ENCODE peak calls at places on chromosomes 3 and 15, in five cellular contexts. J is endothelial cell of umbilical vein, Y is iPS DF 6.9, H is cardiac muscle cell, Q is body of pancreas. A is an unnamed sample. For H3K4me1 and H3K36me3, the result is how much of the 10 kb centered on the place peaks cover.

GRCh38 chr15:95162069-95162468 is 930.7 kb downstream of the MCTP2 start:
- DNase-seq in Q (no peak), H (peak), Y (no peak), J (no peak), A (no peak)

GRCh38 chr3:194280777-194281176 is 70.4 kb downstream of the CPN2 start:
- DNase-seq in H (no peak), Q (no peak), J (no peak), Y (no peak), A (no peak)

GRCh38 chr15:82999426-82999825 is 12.0 kb downstream of the C15orf40 start:
- DNase-seq in Q (no peak), H (no peak), J (no peak), Y (no peak), A (no peak)

GRCh38 chr3:119304201-119304713 is 10.1 kb downstream of the ARHGAP31 start:
- DNase-seq in H (peak), J (no peak), Q (no peak), Y (no peak), A (no peak)

GRCh38 chr3:115848641-115849040 is 225.3 kb downstream of the GAP43 start:
- DNase-seq in J (no peak), Y (no peak), H (no peak), Q (peak), A (no peak)

GRCh38 chr3:33132019-33132360 is 18.2 kb downstream of the CRTAP start:
- DNase-seq in Y (no peak), H (no peak), J (no peak), Q (no peak), A (no peak)

GRCh38 chr3:180401226-180401625 is 200.7 kb upstream of the TTC14 start:
- DNase-seq in Y (no peak), Q (no peak), H (no peak), J (no peak), A (no peak)

GRCh38 chr15:96356494-96357455 is 26.3 kb downstream of the NR2F2 start:
- DNase-seq in Y (no peak), J (peak), H (peak), Q (peak), A (peak)

GRCh38 chr3:189500798-189501495 is 130.2 kb upstream of the TP63 start:
- DNase-seq in J (no peak), Q (no peak), H (no peak), Y (no peak), A (no peak)

GRCh38 chr15:71679223-71680078 is 130.9 kb upstream of the NR2E3 start:
- DNase-seq in J (peak), H (peak), Y (no peak), Q (no peak), A (peak)

GRCh38 chr3:138752886-138753285 is 81.8 kb downstream of the PIK3CB start:
- DNase-seq in H (peak), Y (no peak), Q (no peak), J (no peak), A (no peak)

GRCh38 chr3:134474956-134475355 is 10.8 kb downstream of the ANAPC13 start:
- DNase-seq in Y (no peak), H (no peak), J (no peak), Q (no peak), A (no peak)

GRCh38 chr15:90691982-90692773 is 25.0 kb upstream of the BLM start:
- DNase-seq in Q (no peak), J (no peak), H (no peak), Y (no peak), A (no peak)

GRCh38 chr3:52783211-52783555 is 5.8 kb downstream of the ITIH1 start:
- DNase-seq in Y (no peak), H (no peak), Q (no peak), J (no peak), A (no peak)

GRCh38 chr15:29924750-29925149 is 102.5 kb upstream of the TJP1 start:
- DNase-seq in J (peak), Y (peak), H (peak), Q (peak), A (peak)

GRCh38 chr3:148657470-148657869 is 40.2 kb upstream of the AGTR1 start:
- DNase-seq in Y (no peak), Q (no peak), H (no peak), J (no peak), A (no peak)

GRCh38 chr15:40338921-40339620 is 1.7 kb downstream of the CCDC9B start:
- DNase-seq in Y (no peak), J (peak), H (peak), Q (peak), A (no peak)

GRCh38 chr15:90620379-90621134 is 90.8 kb downstream of the CRTC3 start:
- DNase-seq in Y (no peak), H (peak), Q (no peak), J (peak), A (no peak)

GRCh38 chr15:68551296-68551635 is 27.5 kb upstream of the CORO2B start:
- DNase-seq in H (no peak), Q (no peak), J (no peak), Y (no peak), A (no peak)

GRCh38 chr3:162492446-162493081 is 996.0 kb downstream of the OTOL1 start:
- DNase-seq in Y (no peak), Q (no peak), H (peak), J (no peak), A (no peak)

GRCh38 chr15:100186960-100187359 is 154.8 kb downstream of the ADAMTS17 start:
- DNase-seq in J (no peak), Q (no peak), Y (no peak), H (no peak), A (no peak)
- H3K4me1 ChIP-seq in J (under half), Q (under half), Y (under half), H (under half), A (under half)

GRCh38 chr3:98798820-98799219 is 35.7 kb downstream of the ST3GAL6 start:
- DNase-seq in H (no peak), Q (no peak), J (no peak), Y (no peak), A (no peak)
- H3K36me3 ChIP-seq in H (under half), Q (under half), J (under half), Y (under half), A (under half)

GRCh38 chr15:57703387-57703786 is 3.1 kb upstream of the POLR2M start:
- DNase-seq in J (peak), Q (no peak), H (no peak), Y (no peak), A (no peak)
- H3K27ac ChIP-seq in J (no peak), Q (no peak), H (no peak), Y (no peak), A (no peak)

GRCh38 chr3:9170851-9171160 is 78.6 kb downstream of the SRGAP3 start:
- DNase-seq in Q (no peak), J (no peak), H (no peak), Y (no peak), A (no peak)
- H3K4me1 ChIP-seq in Q (under half), J (under half), H (under half), Y (under half), A (under half)

A was measured in small intestine.